ENCODE peak calls at places on chromosomes 2 and 18, in four cellular contexts. I is PC-3, Z is iPS DF 6.9, N is SJCRH30. C is an unnamed sample.

GRCh38 chr18:11095211-11095610 is 54.2 kb downstream of the PIEZO2 start:
- DNase-seq in I (no peak), Z (no peak), N (no peak), C (no peak)

GRCh38 chr2:10389596-10389995 is 58.5 kb downstream of the ODC1 start:
- DNase-seq in I (peak), Z (no peak), N (no peak), C (no peak)

GRCh38 chr2:159211447-159212396 is 74.8 kb downstream of the WDSUB1 start:
- DNase-seq in I (no peak), Z (peak), N (peak), C (no peak)

GRCh38 chr2:229719926-229720652 is 5.7 kb upstream of the DNER start:
- DNase-seq in I (no peak), Z (no peak), N (no peak), C (no peak)

GRCh38 chr2:221641181-221641871 is 69.2 kb upstream of the EPHA4 start:
- DNase-seq in I (no peak), Z (no peak), N (no peak), C (no peak)

GRCh38 chr2:64975232-64975791 is 13.9 kb upstream of the SLC1A4 start:
- DNase-seq in I (peak), Z (no peak), N (no peak), C (no peak)

GRCh38 chr2:188322569-188323531 is 31.2 kb downstream of the GULP1 start:
- DNase-seq in I (peak), Z (no peak), N (peak), C (no peak)

GRCh38 chr2:96762529-96763253 is 2.0 kb downstream of the CNNM4 start:
- DNase-seq in I (peak), Z (no peak), N (peak), C (no peak)

GRCh38 chr2:27078267-27079194 is at the start of gene EMILIN1:
- DNase-seq in I (no peak), Z (no peak), N (peak), C (peak)

GRCh38 chr2:156320491-156320896 is 12.0 kb downstream of the NR4A2 start:
- DNase-seq in I (no peak), Z (no peak), N (no peak), C (no peak)

GRCh38 chr2:223260681-223261080 is 208.7 kb downstream of the KCNE4 start:
- DNase-seq in I (no peak), Z (no peak), N (no peak), C (no peak)

GRCh38 chr2:180656455-180656847 is 324.0 kb upstream of the UBE2E3 start:
- DNase-seq in I (peak), Z (no peak), N (no peak), C (no peak)

GRCh38 chr2:121309801-121310200 is 24.8 kb upstream of the TFCP2L1 start:
- DNase-seq in I (no peak), Z (no peak), N (no peak), C (peak)

GRCh38 chr2:132623096-132623839 is 46.7 kb downstream of the LYPD1 start:
- DNase-seq in I (peak), Z (no peak), N (no peak), C (no peak)

GRCh38 chr2:3641841-3642421 is 16.1 kb upstream of the ALLC start:
- DNase-seq in I (no peak), Z (no peak), N (peak), C (peak)

GRCh38 chr2:8571792-8572499 is 109.9 kb upstream of the ID2 start:
- DNase-seq in I (peak), Z (no peak), N (no peak), C (peak)

GRCh38 chr2:234422242-234422641 is 74.6 kb downstream of the ARL4C start:
- DNase-seq in I (peak), Z (no peak), N (no peak), C (no peak)
- H3K27ac ChIP-seq in I (peak), Z (no peak), N (no peak), C (no peak)

GRCh38 chr2:100321881-100322820 is at the start of gene LONRF2:
- DNase-seq in I (peak), Z (no peak), N (no peak), C (no peak)
- H3K27ac ChIP-seq in I (no peak), Z (no peak), N (no peak), C (peak)

DNA sequence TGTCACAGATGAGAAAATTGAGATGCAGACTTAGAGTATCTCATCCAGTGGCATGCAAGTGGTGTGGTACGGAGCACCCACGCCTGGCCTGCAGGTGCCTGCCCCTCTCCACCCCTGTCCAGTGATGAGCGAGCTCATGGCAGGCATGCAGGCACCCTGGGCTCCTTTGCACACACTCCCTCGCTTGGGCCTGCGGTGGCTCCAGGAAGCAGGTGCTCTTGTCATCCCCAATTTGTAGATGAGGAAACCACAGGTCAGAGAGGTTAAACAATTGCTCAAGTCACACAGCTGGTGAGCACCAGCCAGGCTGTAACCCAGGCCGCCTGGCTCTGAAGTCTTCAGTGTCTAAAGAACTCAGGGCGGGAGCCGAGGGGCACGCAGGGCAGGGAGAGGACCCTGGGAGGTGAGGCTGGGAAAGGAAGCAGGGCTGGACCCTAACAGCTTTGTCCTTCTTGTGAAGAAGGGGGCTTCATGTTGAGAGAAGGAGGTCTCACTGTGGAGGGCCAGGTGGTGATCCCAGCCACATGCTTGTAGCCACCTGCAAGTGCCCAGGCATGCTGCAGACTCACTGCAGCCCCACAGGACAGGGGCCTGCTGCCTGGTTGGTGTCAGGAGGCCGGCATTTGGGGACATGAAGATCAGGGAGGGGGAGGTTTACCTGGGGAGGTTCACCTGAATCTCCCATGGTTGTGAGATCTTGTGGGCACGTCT is 166.2 kb downstream of the SH3RF3 start:
- DNase-seq in I (no peak), Z (no peak), N (no peak), C (no peak)
- H3K27ac ChIP-seq in I (no peak), Z (no peak), N (no peak), C (no peak)

GRCh38 chr18:35436076-35436649 is 59.0 kb upstream of the ZNF396 start:
- DNase-seq in I (peak), Z (no peak), N (no peak), C (no peak)
- H3K27ac ChIP-seq in I (peak), Z (no peak), N (no peak), C (no peak)

DNA sequence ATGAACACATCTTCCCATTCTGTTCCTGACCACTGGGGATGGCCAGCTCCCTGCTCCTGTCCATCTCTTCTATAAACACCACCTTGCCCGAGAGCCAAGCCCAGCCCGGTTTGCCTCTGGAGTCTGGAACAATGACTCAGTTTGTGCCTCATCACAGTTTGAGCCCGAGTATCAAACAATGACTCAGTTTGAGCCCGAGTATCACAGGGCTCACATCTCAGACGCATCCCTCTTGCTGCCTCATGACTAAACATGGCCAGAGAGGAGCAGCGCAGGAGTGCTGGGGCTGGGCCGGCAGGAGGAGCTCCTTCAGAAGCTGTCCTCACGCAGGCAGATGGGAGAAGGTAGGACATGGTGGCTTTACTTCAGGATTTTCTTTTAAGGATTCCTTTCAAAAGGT is 68.7 kb downstream of the PXDN start:
- DNase-seq in I (peak), Z (no peak), N (no peak), C (peak)
- H3K27ac ChIP-seq in I (peak), Z (no peak), N (no peak), C (peak)

C was measured in ascending aorta.